ENCODE peak calls at places on chromosome 22, in ten cellular contexts. O is IMR-90, A is uterus, T is HCT116, G is heart right ventricle, M is mammary epithelial cell, C is H1, Q is adrenal gland, F is H9, B is pancreas. D is an unnamed sample.

GRCh38 chr22:31917227-31917921 is 27.0 kb upstream of the YWHAH start:
- DNase-seq in O (no peak), A (no peak), T (no peak), G (no peak), M (no peak), C (no peak), Q (peak; percentile 28), F (no peak), B (no peak), D (peak; percentile 53)

GRCh38 chr22:40444483-40444787 is 74.0 kb downstream of the SGSM3 start:
- DNase-seq in O (no peak), A (no peak), T (no peak), G (no peak), M (no peak), C (no peak), Q (no peak), F (no peak), B (no peak), D (no peak)

GRCh38 chr22:24554316-24555159 is at the start of gene GUCD1:
- DNase-seq in O (peak; percentile 41), A (no peak), T (no peak), G (no peak), M (peak; percentile 36), C (no peak), Q (peak; percentile 54), F (peak; percentile 39), B (peak; percentile 49), D (peak; percentile 51)

GRCh38 chr22:39839198-39839597 is 54.4 kb downstream of the ENTHD1 start:
- DNase-seq in O (no peak), A (no peak), T (no peak), G (no peak), M (no peak), C (no peak), Q (no peak), F (no peak), B (no peak), D (no peak)

GRCh38 chr22:30743257-30744020 is 48.8 kb downstream of the OSBP2 start:
- DNase-seq in O (no peak), A (no peak), T (no peak), G (no peak), M (no peak), C (no peak), Q (no peak), F (no peak), B (no peak), D (no peak)

GRCh38 chr22:17893900-17894299 is 119.6 kb upstream of the BID start:
- DNase-seq in O (no peak), A (no peak), T (no peak), G (no peak), M (no peak), C (no peak), Q (no peak), F (no peak), B (no peak), D (peak; percentile 14)

GRCh38 chr22:37184380-37184755 is 3.7 kb downstream of the C1QTNF6 start:
- DNase-seq in O (no peak), A (no peak), T (no peak), G (no peak), M (no peak), C (no peak), Q (no peak), F (no peak), B (no peak), D (peak; percentile 38)

GRCh38 chr22:18156878-18157713 is 7.1 kb downstream of the USP18 start:
- DNase-seq in O (peak; percentile 99), A (peak; percentile 63), T (peak; percentile 33), G (peak; percentile 42), M (peak; percentile 88), C (peak; percentile 54), Q (peak; percentile 67), F (peak; percentile 89), B (peak; percentile 26), D (no peak)

GRCh38 chr22:22060200-22061084 is 77.9 kb upstream of the TOP3B start:
- DNase-seq in O (peak; percentile 24), A (peak; percentile 21), T (peak; percentile 22), G (peak; percentile 56), M (peak; percentile 39), C (peak; percentile 23), Q (peak; percentile 52), F (peak; percentile 86), B (peak; percentile 42), D (peak; percentile 93)

GRCh38 chr22:22059476-22060002 is 77.0 kb upstream of the TOP3B start:
- DNase-seq in O (no peak), A (no peak), T (no peak), G (no peak), M (no peak), C (no peak), Q (no peak), F (no peak), B (no peak), D (no peak)

GRCh38 chr22:22058649-22059475 is 76.3 kb upstream of the TOP3B start:
- DNase-seq in O (no peak), A (no peak), T (no peak), G (no peak), M (no peak), C (no peak), Q (no peak), F (no peak), B (no peak), D (no peak)

GRCh38 chr22:22062306-22062793 is 79.8 kb upstream of the TOP3B start:
- DNase-seq in O (no peak), A (no peak), T (no peak), G (no peak), M (no peak), C (no peak), Q (no peak), F (no peak), B (no peak), D (no peak)

DNA sequence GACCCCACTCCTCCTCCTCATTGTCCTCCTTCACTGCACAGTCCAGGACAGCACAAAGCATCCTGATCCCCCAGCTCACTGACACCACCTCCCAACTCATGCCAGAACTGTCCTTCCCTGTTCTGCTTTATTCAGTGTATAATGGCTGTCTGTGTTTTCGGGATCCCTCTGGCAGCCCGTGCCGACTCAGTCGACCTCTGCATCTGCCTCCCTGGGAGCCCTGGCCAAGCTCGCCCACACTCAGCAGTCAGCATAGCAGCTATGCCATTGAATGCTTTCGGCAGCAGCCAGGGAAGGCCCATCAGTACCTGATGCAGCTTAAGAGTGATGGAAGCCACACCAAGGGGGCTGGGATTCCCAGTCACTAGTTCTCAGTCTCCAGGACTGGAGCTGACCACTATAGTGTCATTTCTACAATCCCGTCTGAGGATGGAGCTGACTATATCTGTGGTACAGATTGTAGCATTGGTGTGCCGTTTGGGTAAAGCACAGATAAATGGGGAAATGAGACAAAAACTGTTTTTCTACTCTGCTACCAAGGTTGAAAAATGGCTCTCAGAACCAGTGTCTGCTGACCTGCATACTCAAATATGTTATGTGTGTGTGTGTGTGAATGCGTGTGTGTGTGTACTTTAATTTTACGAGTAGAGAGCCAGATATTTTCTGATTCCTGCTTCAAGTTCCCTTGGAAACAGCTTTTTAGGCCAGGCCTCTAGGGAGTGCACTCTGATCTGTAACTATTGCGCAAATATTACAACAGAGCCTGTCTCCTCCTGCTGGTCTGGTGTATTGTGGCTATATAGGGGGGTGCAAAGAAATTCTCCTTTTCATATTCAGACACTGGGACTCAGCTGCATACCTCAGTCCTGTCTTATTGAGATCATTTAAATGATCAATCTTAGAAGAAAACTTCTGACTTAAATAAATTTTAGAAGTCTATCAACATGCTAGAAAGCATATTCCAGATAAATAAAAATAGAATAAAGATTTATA is 78.8 kb upstream of the TOP3B start:
- DNase-seq in O (peak; percentile 43), A (peak; percentile 77), T (peak; percentile 8), G (no peak), M (peak; percentile 54), C (no peak), Q (no peak), F (no peak), B (no peak), D (no peak)
- TF ChIP-seq CTCF in O (peak; percentile 38), A (peak; percentile 34), T (peak; percentile 26), G (peak; percentile 36), M (peak; percentile 53), C (no peak), Q (no peak), F (no peak), B (no peak), D (no peak)

DNA sequence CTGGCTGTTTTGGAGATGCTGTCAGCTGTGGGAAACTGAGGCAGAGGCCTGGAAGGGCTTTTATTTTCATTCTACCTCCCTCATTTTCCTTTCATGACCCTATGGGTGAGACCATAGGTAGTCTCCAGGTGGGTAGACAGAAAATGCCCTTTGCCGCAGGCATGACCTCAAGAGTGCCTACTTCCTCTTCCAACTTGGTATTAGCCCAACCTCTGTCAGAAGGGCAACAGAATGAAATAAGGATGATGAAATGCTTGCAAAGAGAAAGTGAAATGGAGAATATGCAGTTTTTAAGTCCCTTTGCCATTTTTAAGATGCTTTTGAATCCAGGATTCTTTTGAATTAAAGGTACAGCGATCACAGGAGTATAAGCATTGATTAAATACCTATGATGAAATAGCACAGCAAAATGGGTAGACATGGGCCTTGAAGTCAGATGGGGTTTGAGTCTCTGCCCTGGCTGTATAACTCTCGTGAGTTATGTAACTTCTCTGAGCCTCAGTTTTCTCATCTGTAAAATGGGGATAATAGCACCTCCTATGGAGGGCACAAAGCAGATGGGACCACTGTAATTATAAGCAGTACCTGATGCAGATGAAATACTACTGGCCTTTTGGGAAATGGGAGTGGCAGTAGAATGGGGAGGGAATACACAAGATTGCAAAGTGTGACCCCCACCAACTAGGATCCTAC is 3.7 kb downstream of the ASPHD2 start:
- DNase-seq in O (no peak), A (no peak), T (no peak), G (no peak), M (no peak), C (no peak), Q (no peak), F (no peak), B (no peak), D (no peak)
- H3K27ac ChIP-seq in O (no peak overlapping the region), A (no peak overlapping the region), T (no peak overlapping the region), G (no peak overlapping the region), M (no peak overlapping the region), C (no peak overlapping the region), Q (no peak overlapping the region), F (no peak overlapping the region), B (no peak overlapping the region), D (no peak overlapping the region)

GRCh38 chr22:21068681-21069276 is 23.0 kb downstream of the LRRC74B start:
- DNase-seq in O (no peak), A (no peak), T (no peak), G (no peak), M (no peak), C (no peak), Q (no peak), F (no peak), B (no peak), D (no peak)

GRCh38 chr22:21070690-21071615 is 25.2 kb downstream of the LRRC74B start:
- DNase-seq in O (no peak), A (no peak), T (no peak), G (no peak), M (no peak), C (no peak), Q (no peak), F (peak; percentile 20), B (no peak), D (no peak)

GRCh38 chr22:21067901-21068680 is 22.3 kb downstream of the LRRC74B start:
- DNase-seq in O (no peak), A (no peak), T (no peak), G (no peak), M (no peak), C (no peak), Q (no peak), F (no peak), B (no peak), D (no peak)

GRCh38 chr22:21067075-21067900 is 21.5 kb downstream of the LRRC74B start:
- DNase-seq in O (no peak), A (no peak), T (no peak), G (no peak), M (no peak), C (no peak), Q (peak; percentile 2), F (no peak), B (no peak), D (no peak)

DNA sequence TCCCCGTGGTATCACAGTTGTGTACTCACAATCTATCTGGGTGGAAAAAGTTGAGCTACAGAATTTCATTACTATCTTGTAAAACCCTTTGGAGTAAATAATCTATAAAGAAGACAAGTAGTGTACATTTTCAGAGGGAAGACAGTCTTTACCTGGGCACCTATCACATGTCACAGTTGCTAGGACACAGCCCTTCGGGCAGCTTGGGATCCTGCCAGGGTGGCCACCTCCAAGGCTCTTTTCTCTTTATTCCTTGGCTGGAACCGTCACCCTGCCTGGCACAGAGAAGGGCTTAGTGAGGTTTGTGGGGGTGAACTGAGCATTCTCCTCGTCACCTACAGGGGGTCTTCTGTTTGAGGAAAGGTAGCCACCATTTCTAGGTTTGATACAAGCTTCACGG is 23.6 kb downstream of the LRRC74B start:
- DNase-seq in O (no peak), A (no peak), T (no peak), G (no peak), M (no peak), C (no peak), Q (no peak), F (no peak), B (no peak), D (no peak)
- TF ChIP-seq CTCF in O (no peak), A (no peak), T (no peak), G (no peak), M (no peak), C (no peak), Q (no peak), F (no peak), B (no peak), D (no peak)

DNA sequence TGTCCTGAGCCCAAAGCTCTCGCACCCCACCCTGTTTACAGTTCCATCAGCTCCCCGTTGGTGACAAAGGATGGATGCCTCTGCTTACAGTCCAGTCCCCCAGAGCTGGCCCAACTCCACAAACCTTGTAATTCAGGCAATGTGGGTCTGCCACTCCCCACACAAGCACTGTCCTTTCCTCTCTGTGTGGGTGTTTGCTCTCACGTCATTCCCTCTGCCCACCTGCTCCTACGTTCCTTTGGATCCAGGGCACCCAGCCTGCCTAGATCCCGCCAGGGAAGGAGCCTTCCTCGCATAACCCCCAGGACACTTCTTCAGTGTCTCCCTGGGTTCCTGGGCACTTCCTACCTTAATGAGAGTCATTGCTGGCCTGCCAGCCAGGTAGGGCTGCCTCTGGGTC is 38.9 kb downstream of the FBLN1 start:
- DNase-seq in O (no peak), A (no peak), T (no peak), G (no peak), M (no peak), C (no peak), Q (no peak), F (no peak), B (no peak), D (no peak)
- H3K27ac ChIP-seq in O (no peak overlapping the region), A (peak overlapping the region; percentile 19), T (no peak overlapping the region), G (no peak overlapping the region), M (no peak overlapping the region), C (no peak overlapping the region), Q (no peak overlapping the region), F (no peak overlapping the region), B (no peak overlapping the region), D (no peak overlapping the region)

D was measured in left lung.